ENCODE peak calls at places on chromosome 16, in nine cellular contexts. P, R, O, F, M, I, K, V and A are unnamed samples. For H3K4me1, the result is how much of the 10 kb centered on the place peaks cover.

GRCh38 chr16:87352818-87353217 is 30.8 kb downstream of the FBXO31 start:
- DNase-seq in P (no peak), R (no peak), O (no peak), F (no peak), M (no peak), I (no peak), K (no peak), V (no peak), A (no peak)

GRCh38 chr16:88376835-88377726 is 5.7 kb upstream of the ZNF469 start:
- DNase-seq in P (no peak), R (peak), O (no peak), F (peak), M (no peak), I (no peak), K (no peak), V (no peak), A (no peak)

GRCh38 chr16:52069866-52070265 is 477.1 kb downstream of the TOX3 start:
- DNase-seq in P (no peak), R (no peak), O (no peak), F (no peak), M (no peak), I (peak), K (no peak), V (no peak), A (no peak)

GRCh38 chr16:69328854-69329316 is 1.5 kb downstream of the PDF start:
- DNase-seq in P (no peak), R (no peak), O (no peak), F (no peak), M (no peak), I (peak), K (no peak), V (no peak), A (no peak)

GRCh38 chr16:56277040-56277439 is 85.8 kb downstream of the GNAO1 start:
- DNase-seq in P (no peak), R (no peak), O (no peak), F (no peak), M (no peak), I (no peak), K (no peak), V (no peak), A (no peak)

GRCh38 chr16:81371106-81371505 is 56.3 kb downstream of the GAN start:
- DNase-seq in P (no peak), R (no peak), O (no peak), F (no peak), M (no peak), I (no peak), K (no peak), V (no peak), A (no peak)

GRCh38 chr16:23847938-23848337 is 12.2 kb downstream of the PRKCB start:
- DNase-seq in P (no peak), R (no peak), O (no peak), F (no peak), M (peak), I (no peak), K (peak), V (peak), A (no peak)

GRCh38 chr16:11052080-11052808 is 107.9 kb downstream of the CLEC16A start:
- DNase-seq in P (no peak), R (no peak), O (no peak), F (no peak), M (no peak), I (no peak), K (no peak), V (no peak), A (no peak)

GRCh38 chr16:11674818-11675560 is 6.7 kb downstream of the SNN start:
- DNase-seq in P (no peak), R (no peak), O (no peak), F (no peak), M (no peak), I (peak), K (no peak), V (no peak), A (no peak)

GRCh38 chr16:11278681-11279628 is 2.2 kb downstream of the PRM1 start:
- DNase-seq in P (no peak), R (no peak), O (no peak), F (no peak), M (no peak), I (no peak), K (no peak), V (no peak), A (no peak)

GRCh38 chr16:72983728-72984350 is 64.1 kb downstream of the ZFHX3 start:
- DNase-seq in P (no peak), R (no peak), O (peak), F (no peak), M (no peak), I (no peak), K (no peak), V (no peak), A (no peak)

GRCh38 chr16:67311607-67312449 is 14.7 kb downstream of the KCTD19 start:
- DNase-seq in P (peak), R (no peak), O (no peak), F (no peak), M (no peak), I (peak), K (no peak), V (no peak), A (no peak)

GRCh38 chr16:70715113-70715711 is 29.4 kb upstream of the MTSS2 start:
- DNase-seq in P (peak), R (peak), O (no peak), F (peak), M (no peak), I (peak), K (no peak), V (no peak), A (peak)

GRCh38 chr16:50121278-50121677 is 31.8 kb upstream of the TENT4B start:
- DNase-seq in P (no peak), R (no peak), O (no peak), F (no peak), M (no peak), I (no peak), K (no peak), V (no peak), A (no peak)

GRCh38 chr16:20849587-20850390 is 43.5 kb downstream of the REXO5 start:
- DNase-seq in P (peak), R (peak), O (peak), F (peak), M (peak), I (peak), K (peak), V (peak), A (peak)

GRCh38 chr16:50651835-50652438 is 29.2 kb downstream of the SNX20 start:
- DNase-seq in P (no peak), R (no peak), O (no peak), F (peak), M (no peak), I (no peak), K (no peak), V (no peak), A (no peak)

GRCh38 chr16:1614226-1615102 is 2.3 kb downstream of the CRAMP1 start:
- DNase-seq in P (no peak), R (no peak), O (no peak), F (no peak), M (no peak), I (peak), K (no peak), V (no peak), A (peak)

GRCh38 chr16:28042856-28043255 is 20.7 kb downstream of the GSG1L start:
- DNase-seq in P (no peak), R (no peak), O (no peak), F (no peak), M (no peak), I (peak), K (no peak), V (no peak), A (no peak)

GRCh38 chr16:72978212-72978611 is 69.7 kb downstream of the ZFHX3 start:
- DNase-seq in P (no peak), R (no peak), O (no peak), F (no peak), M (no peak), I (no peak), K (no peak), V (no peak), A (no peak)

GRCh38 chr16:56102159-56102798 is 89.0 kb upstream of the GNAO1 start:
- DNase-seq in P (no peak), R (peak), O (no peak), F (peak), M (no peak), I (no peak), K (no peak), V (no peak), A (peak)

GRCh38 chr16:31712064-31712540 is 161.5 kb upstream of the ZNF267 start:
- DNase-seq in P (no peak), R (no peak), O (no peak), F (no peak), M (no peak), I (no peak), K (no peak), V (no peak), A (no peak)

GRCh38 chr16:10935491-10935890 is 6.8 kb downstream of the DEXI start:
- DNase-seq in P (no peak), R (no peak), O (no peak), F (no peak), M (no peak), I (no peak), K (no peak), V (no peak), A (no peak)

GRCh38 chr16:68257906-68258800 is 6.2 kb upstream of the SLC7A6 start:
- DNase-seq in P (no peak), R (peak), O (no peak), F (no peak), M (no peak), I (peak), K (no peak), V (no peak), A (no peak)

GRCh38 chr16:57167951-57168350 is 17.9 kb downstream of the PSME3IP1 start:
- DNase-seq in P (no peak), R (no peak), O (no peak), F (no peak), M (no peak), I (peak), K (no peak), V (no peak), A (no peak)

GRCh38 chr16:85781685-85782370 is 17.5 kb downstream of the EMC8 start:
- DNase-seq in P (no peak), R (peak), O (no peak), F (peak), M (no peak), I (peak), K (no peak), V (no peak), A (peak)

GRCh38 chr16:89495121-89495520 is 4.8 kb upstream of the ANKRD11 start:
- DNase-seq in P (no peak), R (no peak), O (no peak), F (no peak), M (no peak), I (peak), K (no peak), V (no peak), A (no peak)

GRCh38 chr16:11105038-11105903 is 150.7 kb downstream of the SOCS1 start:
- DNase-seq in P (no peak), R (no peak), O (no peak), F (peak), M (no peak), I (peak), K (no peak), V (no peak), A (no peak)

GRCh38 chr16:88616320-88616719 is 22.1 kb upstream of the IL17C start:
- DNase-seq in P (no peak), R (no peak), O (no peak), F (no peak), M (no peak), I (no peak), K (no peak), V (no peak), A (no peak)

GRCh38 chr16:19935696-19936095 is 51.0 kb upstream of the GPRC5B start:
- DNase-seq in P (no peak), R (no peak), O (no peak), F (no peak), M (no peak), I (no peak), K (no peak), V (no peak), A (no peak)

GRCh38 chr16:77669057-77669456 is 53.3 kb upstream of the NUDT7 start:
- DNase-seq in P (no peak), R (no peak), O (no peak), F (no peak), M (no peak), I (no peak), K (no peak), V (no peak), A (no peak)

GRCh38 chr16:55102077-55102476 is 171.4 kb downstream of the IRX5 start:
- DNase-seq in P (no peak), R (no peak), O (no peak), F (no peak), M (no peak), I (no peak), K (no peak), V (no peak), A (no peak)

GRCh38 chr16:11136600-11136999 is 119.4 kb downstream of the SOCS1 start:
- DNase-seq in P (no peak), R (peak), O (no peak), F (no peak), M (no peak), I (no peak), K (no peak), V (no peak), A (peak)

GRCh38 chr16:81451753-81452680 is 7.4 kb downstream of the CMIP start:
- DNase-seq in P (no peak), R (no peak), O (no peak), F (peak), M (no peak), I (peak), K (peak), V (no peak), A (peak)

DNA sequence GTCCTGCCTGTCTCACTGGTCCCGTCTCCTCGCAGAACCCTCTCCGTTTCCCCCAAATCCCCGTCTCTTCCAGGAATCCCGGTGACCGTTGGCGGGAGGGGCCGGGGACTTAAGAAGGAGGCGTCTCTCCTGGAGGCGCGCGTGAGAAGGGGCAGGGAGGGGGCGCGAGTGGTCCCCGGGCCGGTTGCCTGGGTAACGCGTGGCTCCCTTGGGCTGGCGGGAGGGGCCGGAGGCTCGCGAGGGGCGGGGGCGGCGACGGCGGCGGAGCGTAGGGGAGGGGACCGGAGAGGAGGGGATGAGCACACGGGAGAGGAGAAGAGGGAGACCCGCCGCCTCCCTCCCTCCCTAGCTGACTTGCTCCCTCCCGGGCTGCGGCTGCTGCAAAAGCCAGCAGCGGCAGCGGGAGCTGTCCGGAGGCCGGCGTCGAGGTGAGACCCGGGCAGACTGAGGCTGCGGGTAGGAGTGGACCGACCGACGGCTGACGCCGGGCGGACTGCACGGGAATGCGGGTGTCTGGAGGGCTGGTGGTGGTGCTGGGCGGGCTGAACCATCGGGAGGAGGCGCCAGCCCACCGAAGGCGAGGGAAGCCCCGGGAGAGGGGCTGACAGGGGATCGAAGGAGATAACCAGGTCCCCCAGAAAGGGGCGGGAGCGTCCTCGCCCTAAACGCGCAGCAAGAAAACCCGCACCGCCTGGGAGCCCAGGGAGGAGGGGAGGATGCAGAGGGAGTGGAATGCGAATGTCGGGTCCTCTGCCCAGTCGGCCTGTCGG is at the start of gene PRRT2:
- DNase-seq in P (peak), R (peak), O (peak), F (peak), M (no peak), I (peak), K (no peak), V (peak), A (peak)
- H3K4me1 ChIP-seq in P (under half), R (half or more), O (half or more), F (half or more), M (half or more), I (under half), K (half or more), V (half or more), A (half or more)

GRCh38 chr16:3938843-3939624 is 58.5 kb upstream of the CREBBP start:
- DNase-seq in P (no peak), R (peak), O (no peak), F (peak), M (peak), I (peak), K (peak), V (peak), A (no peak)

GRCh38 chr16:3938471-3938842 is 57.9 kb upstream of the CREBBP start:
- DNase-seq in P (no peak), R (no peak), O (no peak), F (no peak), M (no peak), I (no peak), K (no peak), V (no peak), A (no peak)

GRCh38 chr16:3935921-3936320 is 55.4 kb upstream of the CREBBP start:
- DNase-seq in P (no peak), R (no peak), O (peak), F (no peak), M (no peak), I (no peak), K (no peak), V (no peak), A (no peak)

GRCh38 chr16:3937066-3937875 is 56.8 kb upstream of the CREBBP start:
- DNase-seq in P (no peak), R (no peak), O (no peak), F (no peak), M (no peak), I (no peak), K (no peak), V (no peak), A (no peak)

DNA sequence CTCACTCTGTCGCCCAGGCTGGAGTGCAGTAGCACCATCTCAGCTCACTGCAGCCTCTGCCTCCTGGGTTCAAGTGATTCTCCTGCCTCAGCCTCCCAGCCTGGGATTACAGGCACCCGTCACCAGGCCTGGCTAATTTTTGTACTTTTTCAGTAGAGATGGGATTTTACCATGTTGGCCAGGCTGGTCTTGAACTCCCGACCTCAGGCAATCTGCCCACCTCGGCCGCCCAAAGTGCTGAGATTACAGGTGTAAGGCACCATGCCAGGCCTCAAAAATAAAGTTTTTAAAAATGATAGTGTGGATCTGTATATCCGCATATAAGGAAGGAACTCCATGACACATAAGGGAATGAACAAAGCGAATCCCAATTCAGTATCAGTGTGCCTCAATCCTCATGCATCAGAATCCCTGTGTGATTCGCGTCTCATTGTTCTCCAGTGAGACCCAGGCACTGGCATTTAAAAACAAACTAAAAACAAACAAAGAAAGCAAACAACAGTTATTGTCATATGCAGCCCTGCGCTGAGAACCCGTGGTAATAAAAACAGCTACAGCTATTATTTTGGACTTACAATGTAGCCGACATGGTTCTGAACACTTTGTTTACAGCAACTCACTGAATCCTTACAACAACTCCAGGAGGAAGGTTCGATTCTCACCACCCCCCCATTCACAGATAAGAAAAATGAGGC is 54.1 kb upstream of the CREBBP start:
- DNase-seq in P (no peak), R (no peak), O (peak), F (no peak), M (no peak), I (no peak), K (no peak), V (no peak), A (no peak)
- H3K4me3 ChIP-seq in P (no peak), R (no peak), O (no peak), F (no peak), M (no peak), I (no peak), K (no peak), V (no peak), A (no peak)

DNA sequence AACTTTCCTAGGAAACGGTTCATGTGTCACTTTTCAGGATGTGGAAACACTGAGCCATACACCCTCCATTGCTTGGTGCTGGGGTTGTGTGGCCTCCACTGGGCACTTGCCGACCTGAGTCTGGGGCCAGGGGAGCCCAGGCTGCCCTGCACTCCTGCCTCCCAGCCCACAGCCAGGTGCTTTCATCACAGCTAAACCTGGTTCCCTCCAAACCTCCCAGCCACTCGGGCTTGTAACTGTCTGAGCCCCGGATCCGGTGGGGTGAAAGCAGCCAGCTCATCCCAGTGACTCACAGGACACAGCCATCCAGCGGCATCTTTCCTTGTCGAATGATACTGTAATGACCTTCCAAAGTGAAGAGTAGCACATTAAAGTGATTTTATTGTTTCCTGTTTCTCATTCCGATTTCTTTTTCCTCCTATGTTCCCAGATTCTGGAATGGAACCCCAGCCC is 19.8 kb downstream of the CARHSP1 start:
- DNase-seq in P (no peak), R (no peak), O (no peak), F (no peak), M (no peak), I (peak), K (no peak), V (no peak), A (no peak)
- H3K4me1 ChIP-seq in P (under half), R (half or more), O (under half), F (under half), M (under half), I (under half), K (under half), V (under half), A (under half)

GRCh38 chr16:58234831-58235595 is 37.1 kb upstream of the CSNK2A2 start:
- DNase-seq in P (no peak), R (no peak), O (no peak), F (no peak), M (no peak), I (no peak), K (no peak), V (no peak), A (no peak)

GRCh38 chr16:58235663-58236062 is 37.8 kb upstream of the CSNK2A2 start:
- DNase-seq in P (no peak), R (no peak), O (no peak), F (no peak), M (no peak), I (no peak), K (no peak), V (no peak), A (no peak)

GRCh38 chr16:58236231-58236690 is 38.4 kb upstream of the CSNK2A2 start:
- DNase-seq in P (peak), R (peak), O (peak), F (peak), M (peak), I (peak), K (peak), V (peak), A (peak)

DNA sequence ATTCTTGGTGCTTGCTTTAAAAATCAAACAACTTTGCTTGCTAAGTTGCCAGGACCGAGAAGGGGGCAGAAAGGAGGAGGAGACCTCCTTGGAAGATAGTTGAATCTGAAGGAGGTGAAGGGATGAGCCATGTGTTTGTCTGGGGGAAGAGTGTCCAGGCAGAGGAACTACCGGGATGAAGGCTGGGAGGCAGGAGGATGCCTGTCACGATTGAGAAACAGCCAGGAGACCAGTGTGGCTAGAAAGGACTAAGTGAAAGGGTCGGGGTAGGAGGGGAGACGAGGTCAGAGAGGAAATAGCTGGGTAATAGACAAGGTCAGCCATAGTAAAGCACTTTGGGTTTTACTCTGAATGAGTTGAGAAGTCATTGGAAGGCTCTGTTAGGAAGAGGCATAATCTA is 38.9 kb upstream of the CSNK2A2 start:
- DNase-seq in P (no peak), R (no peak), O (no peak), F (no peak), M (no peak), I (no peak), K (no peak), V (no peak), A (no peak)
- H3K4me3 ChIP-seq in P (no peak), R (no peak), O (no peak), F (no peak), M (no peak), I (no peak), K (no peak), V (no peak), A (no peak)